ENCODE peak calls at places on chromosomes 4 and X, in four cellular contexts. B, K, L and R are unnamed samples.

GRCh38 chr4:8507251-8507570 is 66.6 kb downstream of the TRMT44 start:
- DNase-seq in L (no peak), K (no peak), B (no peak), R (peak)

GRCh38 chr4:181582595-181582994 is 660.6 kb upstream of the TENM3 start:
- DNase-seq in K (no peak), B (no peak), L (no peak), R (no peak)

GRCh38 chr4:79598801-79599200 is 190.8 kb upstream of the GK2 start:
- DNase-seq in B (no peak), K (no peak), L (no peak), R (no peak)

GRCh38 chrX:41543022-41543421 is 95.9 kb downstream of the NYX start:
- DNase-seq in K (no peak), B (no peak), L (no peak), R (no peak)

GRCh38 chr4:77052352-77052751 is 23.4 kb downstream of the CCNI start:
- DNase-seq in L (peak), K (peak), B (peak), R (no peak)

GRCh38 chr4:8192748-8193738 is 6.0 kb upstream of the SH3TC1 start:
- DNase-seq in K (peak), B (peak), L (peak), R (no peak)

GRCh38 chrX:46831620-46832327 is 5.1 kb upstream of the RP2 start:
- DNase-seq in B (no peak), K (no peak), L (no peak), R (no peak)

GRCh38 chrX:119539872-119540271 is 25.3 kb downstream of the STEEP1 start:
- DNase-seq in B (no peak), L (no peak), K (no peak), R (no peak)

GRCh38 chrX:130378008-130378669 is 7.3 kb downstream of the GPR119 start:
- DNase-seq in B (no peak), K (no peak), L (peak), R (no peak)

GRCh38 chrX:316351-317325 is 2.0 kb downstream of the GTPBP6 start:
- DNase-seq in L (no peak), K (no peak), B (no peak), R (no peak)

GRCh38 chrX:94751611-94752010 is 1077.6 kb downstream of the FAM133A start:
- DNase-seq in K (no peak), L (no peak), B (no peak), R (no peak)

GRCh38 chr4:8297691-8298485 is 28.3 kb downstream of the HTRA3 start:
- DNase-seq in L (no peak), K (no peak), B (no peak), R (no peak)

GRCh38 chr4:164977243-164978164 is at the start of gene TRIM61:
- DNase-seq in K (peak), B (no peak), L (no peak), R (no peak)

GRCh38 chrX:110600745-110601310 is 194.8 kb downstream of the CHRDL1 start:
- DNase-seq in L (no peak), K (peak), B (no peak), R (no peak)

GRCh38 chr4:125022855-125023501 is 291.8 kb upstream of the FAT4 start:
- DNase-seq in K (no peak), L (no peak), B (no peak), R (no peak)

GRCh38 chrX:104084063-104084462 is 8.0 kb upstream of the TMSB15C start:
- DNase-seq in K (no peak), B (no peak), L (no peak), R (peak)

GRCh38 chrX:48826135-48826875 is at the start of gene ERAS:
- DNase-seq in B (no peak), K (no peak), L (no peak), R (no peak)

GRCh38 chr4:171929477-171929876 is 116.3 kb downstream of the GALNTL6 start:
- DNase-seq in B (no peak), L (no peak), K (no peak), R (no peak)

GRCh38 chr4:143337600-143338287 is 1.1 kb downstream of the GAB1 start:
- DNase-seq in K (peak), L (no peak), B (peak), R (peak)

GRCh38 chr4:42578187-42578586 is 78.7 kb downstream of the ATP8A1 start:
- DNase-seq in L (no peak), B (no peak), K (no peak), R (no peak)

GRCh38 chr4:146637853-146638800 is 566 bp upstream of the POU4F2 start:
- DNase-seq in K (no peak), B (no peak), L (peak), R (no peak)

GRCh38 chrX:151830911-151831310 is 81.8 kb upstream of the MAGEA4 start:
- DNase-seq in K (no peak), B (no peak), L (no peak), R (no peak)

GRCh38 chrX:136255543-136255942 is 4.3 kb upstream of the MAP7D3 start:
- DNase-seq in L (no peak), K (peak), B (no peak), R (no peak)

GRCh38 chr4:117447925-117448324 is 362.5 kb upstream of the TRAM1L1 start:
- DNase-seq in L (no peak), K (no peak), B (peak), R (no peak)

GRCh38 chrX:40897768-40898167 is 162.4 kb upstream of the MED14 start:
- DNase-seq in L (no peak), K (no peak), B (peak), R (no peak)

GRCh38 chr4:152535236-152535902 is 523 bp downstream of the FBXW7 start:
- DNase-seq in K (no peak), B (no peak), L (no peak), R (no peak)

GRCh38 chrX:23953908-23954269 is 46.1 kb downstream of the CXorf58 start:
- DNase-seq in K (no peak), B (no peak), L (no peak), R (no peak)

GRCh38 chr4:35463251-35463952 is 780.9 kb downstream of the ARAP2 start:
- DNase-seq in B (no peak), K (no peak), L (no peak), R (no peak)

GRCh38 chrX:24371391-24371972 is 11.0 kb downstream of the SUPT20HL1 start:
- DNase-seq in K (peak), L (peak), B (peak), R (no peak)

GRCh38 chr4:22482250-22483127 is 33.4 kb downstream of the ADGRA3 start:
- DNase-seq in B (no peak), K (no peak), L (no peak), R (no peak)

GRCh38 chr4:186196063-186196462 is 4.7 kb downstream of the CYP4V2 start:
- DNase-seq in L (no peak), K (no peak), B (no peak), R (no peak)

GRCh38 chr4:125169192-125169591 is 145.6 kb upstream of the FAT4 start:
- DNase-seq in L (no peak), B (no peak), K (no peak), R (no peak)